ENCODE peak calls at places on chromosomes 11 and 22, in four cellular contexts. One of them, this sample, is unnamed.

GRCh38 chr22:30968015-30968923 is at the start of gene MORC2:
- DNase-seq in esophagus squamous epithelium: no peak
- DNase-seq in GM10248: no peak
- DNase-seq in HS-27A: no peak
- DNase-seq in this sample: no peak

GRCh38 chr11:74153224-74153623 is 17.6 kb downstream of the C2CD3 start:
- DNase-seq in esophagus squamous epithelium: no peak
- DNase-seq in GM10248: no peak
- DNase-seq in HS-27A: no peak
- DNase-seq in this sample: no peak

GRCh38 chr11:110362916-110363574 is 66.6 kb upstream of the RDX start:
- DNase-seq in esophagus squamous epithelium: no peak
- DNase-seq in GM10248: no peak
- DNase-seq in HS-27A: no peak
- DNase-seq in this sample: no peak

GRCh38 chr11:95716266-95716665 is 73.3 kb downstream of the FAM76B start:
- DNase-seq in esophagus squamous epithelium: no peak
- DNase-seq in GM10248: no peak
- DNase-seq in HS-27A: no peak
- DNase-seq in this sample: no peak

GRCh38 chr11:45371251-45371749 is 85.2 kb upstream of the SYT13 start:
- DNase-seq in esophagus squamous epithelium: no peak
- DNase-seq in GM10248: peak
- DNase-seq in HS-27A: peak
- DNase-seq in this sample: peak

GRCh38 chr22:38707346-38707745 is 1.6 kb downstream of the GTPBP1 start:
- DNase-seq in esophagus squamous epithelium: no peak
- DNase-seq in GM10248: no peak
- DNase-seq in HS-27A: no peak
- DNase-seq in this sample: no peak

GRCh38 chr22:36280379-36280778 is 27.4 kb downstream of the APOL1 start:
- DNase-seq in esophagus squamous epithelium: no peak
- DNase-seq in GM10248: no peak
- DNase-seq in HS-27A: no peak
- DNase-seq in this sample: no peak

GRCh38 chr22:28442264-28442950 is 237.2 kb downstream of the TTC28 start:
- DNase-seq in esophagus squamous epithelium: no peak
- DNase-seq in GM10248: peak
- DNase-seq in HS-27A: no peak
- DNase-seq in this sample: peak

GRCh38 chr22:29626497-29627195 is 23.2 kb downstream of the NF2 start:
- DNase-seq in esophagus squamous epithelium: no peak
- DNase-seq in GM10248: no peak
- DNase-seq in HS-27A: no peak
- DNase-seq in this sample: no peak

GRCh38 chr11:5125221-5125620 is 12.9 kb downstream of the OR52A5 start:
- DNase-seq in esophagus squamous epithelium: no peak
- DNase-seq in GM10248: no peak
- DNase-seq in HS-27A: no peak
- DNase-seq in this sample: no peak

GRCh38 chr11:123740787-123741158 is 687 bp downstream of the ZNF202 start:
- DNase-seq in esophagus squamous epithelium: no peak
- DNase-seq in GM10248: peak
- DNase-seq in HS-27A: no peak
- DNase-seq in this sample: no peak